ENCODE peak calls at places on chromosomes 13 and 19, in nine cellular contexts. O is adrenal gland, C is mesendoderm, K is astrocyte of the cerebellum, H is DND-41, Y is pancreas, W is right cardiac atrium, P is HL-60, F is psoas muscle. R is an unnamed sample.
A peak's percentile ranks its signal among the peaks of the same experiment; 100 is the strongest.

GRCh38 chr19:49773663-49774305 is 7.0 kb downstream of the AP2A1 start:
- DNase-seq in P (no peak), Y (no peak), O (no peak), H (no peak), K (no peak), W (peak; percentile 43), C (no peak), F (no peak), R (no peak)

GRCh38 chr13:58181111-58181510 is 549.6 kb downstream of the PCDH17 start:
- DNase-seq in K (no peak), Y (no peak), C (no peak), P (no peak), W (no peak), H (no peak), F (no peak), O (no peak), R (no peak)

GRCh38 chr13:74767031-74767430 is 632.8 kb upstream of the KLF12 start:
- DNase-seq in C (no peak), H (no peak), O (no peak), K (no peak), Y (no peak), P (peak; percentile 2), F (no peak), W (no peak), R (no peak)

GRCh38 chr19:51687791-51688664 is 5.1 kb upstream of the SPACA6 start:
- DNase-seq in C (peak; percentile 90), Y (no peak), P (no peak), W (peak; percentile 89), H (no peak), O (peak; percentile 89), F (peak; percentile 72), K (no peak), R (no peak)

GRCh38 chr13:112065867-112066623 is 904 bp upstream of the SOX1 start:
- DNase-seq in F (no peak), H (no peak), O (no peak), Y (no peak), K (no peak), C (no peak), W (no peak), P (no peak), R (no peak)

GRCh38 chr13:74444877-74445479 is 310.8 kb upstream of the KLF12 start:
- DNase-seq in H (no peak), P (no peak), F (no peak), O (no peak), Y (no peak), C (no peak), K (no peak), W (no peak), R (no peak)

GRCh38 chr13:100130930-100131511 is 42.1 kb downstream of the PCCA start:
- DNase-seq in H (no peak), C (no peak), O (no peak), P (no peak), W (no peak), K (no peak), F (no peak), Y (no peak), R (no peak)

GRCh38 chr13:108425056-108425455 is 155.5 kb downstream of the TNFSF13B start:
- DNase-seq in F (no peak), K (no peak), H (no peak), W (no peak), O (no peak), Y (no peak), P (no peak), C (peak; percentile 25), R (no peak)

GRCh38 chr19:6699935-6700334 is 20.5 kb downstream of the C3 start:
- DNase-seq in O (no peak), P (no peak), F (no peak), K (no peak), W (no peak), Y (no peak), C (no peak), H (no peak), R (no peak)

GRCh38 chr13:98749501-98749900 is 3.0 kb downstream of the SLC15A1 start:
- DNase-seq in K (peak; percentile 80), O (no peak), F (no peak), C (no peak), H (no peak), Y (no peak), P (no peak), W (no peak), R (no peak)

GRCh38 chr19:39386557-39386956 is 4.3 kb downstream of the PAF1 start:
- DNase-seq in O (no peak), W (no peak), Y (no peak), F (no peak), P (no peak), C (no peak), H (no peak), K (no peak), R (no peak)

GRCh38 chr13:77876176-77876575 is 42.5 kb downstream of the EDNRB start:
- DNase-seq in W (no peak), F (no peak), O (no peak), P (no peak), C (no peak), K (no peak), H (no peak), Y (no peak), R (no peak)

GRCh38 chr19:4660181-4660791 is 9.9 kb downstream of the MYDGF start:
- DNase-seq in F (no peak), H (peak; percentile 53), P (no peak), C (peak; percentile 74), W (no peak), K (no peak), Y (no peak), O (no peak), R (peak; percentile 26)

GRCh38 chr19:4374451-4375163 is 25.7 kb downstream of the SH3GL1 start:
- DNase-seq in K (no peak), W (peak; percentile 94), H (no peak), F (peak; percentile 92), C (peak; percentile 73), P (peak; percentile 75), Y (peak; percentile 88), O (peak; percentile 91), R (no peak)

GRCh38 chr19:6534451-6535093 is 3.7 kb downstream of the TNFSF9 start:
- DNase-seq in P (no peak), C (peak; percentile 34), K (no peak), Y (peak; percentile 67), W (no peak), H (no peak), F (no peak), O (no peak), R (no peak)

GRCh38 chr19:9381367-9381785 is 18.6 kb downstream of the ZNF177 start:
- DNase-seq in K (no peak), P (no peak), Y (no peak), O (no peak), C (peak; percentile 23), F (no peak), H (no peak), W (no peak), R (no peak)
- H3K4me3 ChIP-seq in K (no peak overlapping the region), P (no peak overlapping the region), Y (no peak overlapping the region), O (peak overlapping the region; percentile 8), C (peak overlapping the region; percentile 36), F (no peak overlapping the region), H (no peak overlapping the region), W (peak overlapping the region; percentile 15), R (no peak overlapping the region)

GRCh38 chr19:17841371-17841809 is 6.4 kb downstream of the JAK3 start:
- DNase-seq in H (no peak), K (no peak), W (no peak), P (no peak), O (no peak), Y (no peak), C (no peak), F (no peak), R (no peak)

GRCh38 chr19:17843908-17844490 is 3.8 kb downstream of the JAK3 start:
- DNase-seq in H (no peak), O (no peak), K (no peak), F (no peak), P (no peak), Y (no peak), W (no peak), C (no peak), R (no peak)

GRCh38 chr19:17843428-17843827 is 4.4 kb downstream of the JAK3 start:
- DNase-seq in H (no peak), K (no peak), O (no peak), W (peak; percentile 43), Y (no peak), P (no peak), F (no peak), C (no peak), R (no peak)

GRCh38 chr19:17841810-17842662 is 5.7 kb downstream of the JAK3 start:
- DNase-seq in F (peak; percentile 74), W (peak; percentile 93), O (peak; percentile 81), P (no peak), H (peak; percentile 57), K (peak; percentile 40), Y (peak; percentile 86), C (peak; percentile 98), R (no peak)

GRCh38 chr19:17842663-17843313 is 5.0 kb downstream of the JAK3 start:
- DNase-seq in K (no peak), Y (no peak), O (no peak), P (no peak), F (no peak), W (peak; percentile 52), H (no peak), C (no peak), R (no peak)
- H3K4me3 ChIP-seq in K (peak overlapping the region; percentile 29), Y (no peak overlapping the region), O (peak overlapping the region; percentile 9), P (no peak overlapping the region), F (peak overlapping the region; percentile 28), W (no peak overlapping the region), H (no peak overlapping the region), C (peak overlapping the region; percentile 6), R (no peak overlapping the region)

DNA sequence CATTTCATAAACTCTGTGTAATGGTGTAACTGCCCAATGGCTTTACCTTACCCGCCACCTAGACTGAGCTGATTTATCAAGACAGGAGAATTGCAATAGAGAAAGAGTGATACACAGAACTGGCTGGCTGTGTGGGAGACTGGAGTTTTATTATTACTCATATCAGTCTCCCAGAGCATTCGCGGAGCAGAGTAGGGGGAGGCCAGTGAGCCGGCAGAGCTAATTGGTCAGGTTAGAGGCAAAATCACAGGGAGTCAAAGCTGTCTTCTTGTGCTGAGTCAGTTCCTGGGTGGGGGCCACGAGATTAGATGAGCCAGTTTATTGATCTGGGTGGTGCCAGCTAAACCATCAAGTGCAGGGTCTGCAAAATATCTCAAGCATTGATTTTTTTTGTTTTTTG is 23.4 kb upstream of the SLITRK1 start:
- DNase-seq in K (no peak), O (no peak), W (no peak), P (no peak), H (no peak), Y (no peak), F (no peak), C (no peak), R (no peak)
- H3K4me3 ChIP-seq in K (no peak overlapping the region), O (no peak overlapping the region), W (no peak overlapping the region), P (no peak overlapping the region), H (no peak overlapping the region), Y (no peak overlapping the region), F (no peak overlapping the region), C (no peak overlapping the region), R (no peak overlapping the region)

DNA sequence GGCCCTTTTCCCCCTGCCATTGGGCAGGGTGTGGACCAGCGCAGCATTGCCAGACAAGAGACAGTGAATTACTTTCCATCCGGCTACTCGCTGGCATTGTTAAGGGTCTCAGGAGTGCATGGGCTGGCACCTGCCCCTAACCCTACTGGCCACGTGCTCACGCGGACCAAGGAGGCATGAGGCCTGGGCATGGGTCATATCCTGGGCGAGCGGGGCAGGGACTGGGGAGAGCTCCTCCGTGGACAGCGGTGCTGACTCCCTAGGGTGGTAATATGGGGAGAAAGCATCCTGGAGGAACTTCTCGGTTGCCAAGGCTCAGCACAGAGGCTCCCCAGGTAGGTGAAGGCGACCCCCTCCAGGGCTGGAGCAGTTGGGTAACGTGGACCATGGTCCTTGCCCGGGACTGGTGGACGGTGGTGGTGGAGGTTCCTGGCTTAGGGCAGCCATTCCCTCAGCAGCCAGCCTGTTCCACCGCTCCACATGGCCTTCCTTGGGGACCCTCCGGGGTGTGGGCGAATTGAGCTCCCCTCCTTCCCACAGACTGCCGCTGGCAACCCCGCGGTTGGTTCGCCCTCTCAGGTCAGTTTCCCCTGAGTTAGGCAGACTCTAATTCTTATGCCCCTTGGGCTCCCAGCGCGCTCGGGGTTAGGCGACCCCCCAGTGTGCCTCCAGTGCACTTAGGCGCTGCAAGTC is 465.1 kb downstream of the SLITRK5 start:
- DNase-seq in K (no peak), P (no peak), W (peak; percentile 30), C (no peak), Y (no peak), F (no peak), H (no peak), O (no peak), R (no peak)
- H3K4me3 ChIP-seq in K (no peak overlapping the region), P (no peak overlapping the region), W (no peak overlapping the region), C (no peak overlapping the region), Y (no peak overlapping the region), F (no peak overlapping the region), H (no peak overlapping the region), O (no peak overlapping the region), R (no peak overlapping the region)

R was measured in Jurkat, Clone E6-1.